ENCODE peak calls at places on chromosomes 4 and X, in five cellular contexts. One of them, this sample, is unnamed. For H3K4me1, the result is how much of the 10 kb centered on the place peaks cover.

GRCh38 chr4:73021634-73022033 is 47.9 kb downstream of the COX18 start:
- DNase-seq in ovary: no peak
- DNase-seq in cardiac muscle cell: peak
- DNase-seq in fibroblast of lung: peak
- DNase-seq in effector memory CD4-positive, alpha-beta T cell: no peak
- DNase-seq in this sample: no peak

GRCh38 chr4:81807386-81807785 is 335.7 kb upstream of the RASGEF1B start:
- DNase-seq in effector memory CD4-positive, alpha-beta T cell: no peak
- DNase-seq in fibroblast of lung: no peak
- DNase-seq in ovary: no peak
- DNase-seq in cardiac muscle cell: no peak
- DNase-seq in this sample: no peak

GRCh38 chrX:17580529-17581155 is 156.7 kb upstream of the SCML1 start:
- DNase-seq in ovary: peak
- DNase-seq in cardiac muscle cell: peak
- DNase-seq in fibroblast of lung: peak
- DNase-seq in effector memory CD4-positive, alpha-beta T cell: no peak
- DNase-seq in this sample: peak

GRCh38 chr4:105560488-105560887 is 8.1 kb downstream of the ARHGEF38 start:
- DNase-seq in effector memory CD4-positive, alpha-beta T cell: no peak
- DNase-seq in fibroblast of lung: peak
- DNase-seq in ovary: no peak
- DNase-seq in cardiac muscle cell: no peak
- DNase-seq in this sample: no peak

GRCh38 chr4:184439856-184440592 is 34.3 kb downstream of the IRF2 start:
- DNase-seq in cardiac muscle cell: peak
- DNase-seq in ovary: no peak
- DNase-seq in effector memory CD4-positive, alpha-beta T cell: no peak
- DNase-seq in fibroblast of lung: peak
- DNase-seq in this sample: no peak

GRCh38 chr4:40842318-40842717 is 92.6 kb downstream of the NSUN7 start:
- DNase-seq in effector memory CD4-positive, alpha-beta T cell: no peak
- DNase-seq in ovary: peak
- DNase-seq in fibroblast of lung: peak
- DNase-seq in cardiac muscle cell: no peak
- DNase-seq in this sample: peak

GRCh38 chr4:121764303-121764701 is 662 bp downstream of the SMIM43 start:
- DNase-seq in fibroblast of lung: no peak
- DNase-seq in effector memory CD4-positive, alpha-beta T cell: no peak
- DNase-seq in ovary: no peak
- DNase-seq in cardiac muscle cell: no peak
- DNase-seq in this sample: no peak

GRCh38 chr4:1293531-1293941 is 3.8 kb downstream of the MAEA start:
- DNase-seq in cardiac muscle cell: no peak
- DNase-seq in effector memory CD4-positive, alpha-beta T cell: no peak
- DNase-seq in fibroblast of lung: no peak
- DNase-seq in ovary: no peak
- DNase-seq in this sample: no peak

GRCh38 chr4:124713213-124713592 is 671 bp upstream of the ANKRD50 start:
- DNase-seq in effector memory CD4-positive, alpha-beta T cell: no peak
- DNase-seq in cardiac muscle cell: peak
- DNase-seq in ovary: peak
- DNase-seq in fibroblast of lung: peak
- DNase-seq in this sample: peak

GRCh38 chr4:122798101-122798500 is 28.5 kb upstream of the FGF2 start:
- DNase-seq in fibroblast of lung: peak
- DNase-seq in cardiac muscle cell: peak
- DNase-seq in effector memory CD4-positive, alpha-beta T cell: no peak
- DNase-seq in ovary: peak
- DNase-seq in this sample: peak

GRCh38 chr4:122796801-122797404 is 29.7 kb upstream of the FGF2 start:
- DNase-seq in ovary: no peak
- DNase-seq in effector memory CD4-positive, alpha-beta T cell: no peak
- DNase-seq in cardiac muscle cell: no peak
- DNase-seq in fibroblast of lung: peak
- DNase-seq in this sample: no peak

GRCh38 chr4:122797405-122798094 is 29.1 kb upstream of the FGF2 start:
- DNase-seq in effector memory CD4-positive, alpha-beta T cell: no peak
- DNase-seq in ovary: no peak
- DNase-seq in fibroblast of lung: no peak
- DNase-seq in cardiac muscle cell: no peak
- DNase-seq in this sample: no peak

GRCh38 chr4:122803788-122804208 is 22.8 kb upstream of the FGF2 start:
- DNase-seq in effector memory CD4-positive, alpha-beta T cell: no peak
- DNase-seq in ovary: no peak
- DNase-seq in cardiac muscle cell: peak
- DNase-seq in fibroblast of lung: no peak
- DNase-seq in this sample: no peak

GRCh38 chr4:122798917-122799316 is 27.7 kb upstream of the FGF2 start:
- DNase-seq in effector memory CD4-positive, alpha-beta T cell: no peak
- DNase-seq in ovary: no peak
- DNase-seq in fibroblast of lung: no peak
- DNase-seq in cardiac muscle cell: no peak
- DNase-seq in this sample: no peak
- H3K27ac ChIP-seq in effector memory CD4-positive, alpha-beta T cell: no peak
- H3K27ac ChIP-seq in ovary: no peak
- H3K27ac ChIP-seq in fibroblast of lung: peak
- H3K27ac ChIP-seq in cardiac muscle cell: no peak
- H3K27ac ChIP-seq in this sample: peak

DNA sequence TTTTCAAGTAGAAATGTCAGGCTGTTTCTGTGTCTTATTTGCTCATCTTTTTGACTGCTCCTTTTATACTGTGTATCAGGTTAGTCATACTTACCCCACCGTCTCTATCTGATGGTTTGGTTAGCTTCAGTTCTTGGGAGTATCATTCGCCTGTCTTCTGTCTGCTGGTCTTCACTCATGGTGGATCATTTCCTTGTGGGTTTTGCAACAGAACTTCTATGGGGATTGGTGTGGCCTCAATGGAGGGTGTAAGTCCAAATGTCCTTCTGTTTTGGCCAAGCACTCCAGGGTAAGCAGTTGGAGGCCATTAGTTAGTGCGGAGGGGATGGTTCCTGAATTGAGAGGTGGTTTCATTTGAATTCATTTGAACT is 7.2 kb downstream of the ABCD1 start:
- DNase-seq in ovary: no peak
- DNase-seq in cardiac muscle cell: no peak
- DNase-seq in fibroblast of lung: no peak
- DNase-seq in effector memory CD4-positive, alpha-beta T cell: no peak
- DNase-seq in this sample: no peak
- H3K4me1 ChIP-seq in ovary: under half
- H3K4me1 ChIP-seq in cardiac muscle cell: under half
- H3K4me1 ChIP-seq in fibroblast of lung: under half
- H3K4me1 ChIP-seq in effector memory CD4-positive, alpha-beta T cell: under half
- H3K4me1 ChIP-seq in this sample: under half

GRCh38 chr4:11427201-11427996 is 1.3 kb downstream of the HS3ST1 start:
- DNase-seq in fibroblast of lung: peak
- DNase-seq in ovary: no peak
- DNase-seq in cardiac muscle cell: no peak
- DNase-seq in effector memory CD4-positive, alpha-beta T cell: no peak
- DNase-seq in this sample: no peak
- H3K4me3 ChIP-seq in fibroblast of lung: no peak
- H3K4me3 ChIP-seq in ovary: peak
- H3K4me3 ChIP-seq in cardiac muscle cell: peak
- H3K4me3 ChIP-seq in effector memory CD4-positive, alpha-beta T cell: no peak
- H3K4me3 ChIP-seq in this sample: peak

GRCh38 chrX:124347242-124347641 is 879 bp downstream of the SH2D1A start:
- DNase-seq in fibroblast of lung: no peak
- DNase-seq in ovary: no peak
- DNase-seq in cardiac muscle cell: no peak
- DNase-seq in effector memory CD4-positive, alpha-beta T cell: no peak
- DNase-seq in this sample: no peak

GRCh38 chrX:124348152-124348551 is 1.8 kb downstream of the SH2D1A start:
- DNase-seq in effector memory CD4-positive, alpha-beta T cell: no peak
- DNase-seq in cardiac muscle cell: no peak
- DNase-seq in ovary: no peak
- DNase-seq in fibroblast of lung: no peak
- DNase-seq in this sample: no peak

GRCh38 chrX:124346877-124347241 is 496 bp downstream of the SH2D1A start:
- DNase-seq in cardiac muscle cell: no peak
- DNase-seq in effector memory CD4-positive, alpha-beta T cell: no peak
- DNase-seq in ovary: no peak
- DNase-seq in fibroblast of lung: no peak
- DNase-seq in this sample: no peak

GRCh38 chrX:124344246-124344645 is 2.1 kb upstream of the SH2D1A start:
- DNase-seq in cardiac muscle cell: no peak
- DNase-seq in ovary: no peak
- DNase-seq in fibroblast of lung: no peak
- DNase-seq in effector memory CD4-positive, alpha-beta T cell: no peak
- DNase-seq in this sample: no peak

GRCh38 chrX:124346064-124346876 is at the start of gene SH2D1A:
- DNase-seq in effector memory CD4-positive, alpha-beta T cell: peak
- DNase-seq in cardiac muscle cell: no peak
- DNase-seq in fibroblast of lung: no peak
- DNase-seq in ovary: no peak
- DNase-seq in this sample: no peak
- H3K27ac ChIP-seq in effector memory CD4-positive, alpha-beta T cell: peak
- H3K27ac ChIP-seq in cardiac muscle cell: no peak
- H3K27ac ChIP-seq in fibroblast of lung: no peak
- H3K27ac ChIP-seq in ovary: no peak
- H3K27ac ChIP-seq in this sample: no peak

GRCh38 chr4:168797738-168798375 is 212.2 kb downstream of the CBR4 start:
- DNase-seq in cardiac muscle cell: no peak
- DNase-seq in ovary: no peak
- DNase-seq in fibroblast of lung: no peak
- DNase-seq in effector memory CD4-positive, alpha-beta T cell: no peak
- DNase-seq in this sample: no peak
- H3K4me1 ChIP-seq in cardiac muscle cell: under half
- H3K4me1 ChIP-seq in ovary: under half
- H3K4me1 ChIP-seq in fibroblast of lung: under half
- H3K4me1 ChIP-seq in effector memory CD4-positive, alpha-beta T cell: under half
- H3K4me1 ChIP-seq in this sample: under half

DNA sequence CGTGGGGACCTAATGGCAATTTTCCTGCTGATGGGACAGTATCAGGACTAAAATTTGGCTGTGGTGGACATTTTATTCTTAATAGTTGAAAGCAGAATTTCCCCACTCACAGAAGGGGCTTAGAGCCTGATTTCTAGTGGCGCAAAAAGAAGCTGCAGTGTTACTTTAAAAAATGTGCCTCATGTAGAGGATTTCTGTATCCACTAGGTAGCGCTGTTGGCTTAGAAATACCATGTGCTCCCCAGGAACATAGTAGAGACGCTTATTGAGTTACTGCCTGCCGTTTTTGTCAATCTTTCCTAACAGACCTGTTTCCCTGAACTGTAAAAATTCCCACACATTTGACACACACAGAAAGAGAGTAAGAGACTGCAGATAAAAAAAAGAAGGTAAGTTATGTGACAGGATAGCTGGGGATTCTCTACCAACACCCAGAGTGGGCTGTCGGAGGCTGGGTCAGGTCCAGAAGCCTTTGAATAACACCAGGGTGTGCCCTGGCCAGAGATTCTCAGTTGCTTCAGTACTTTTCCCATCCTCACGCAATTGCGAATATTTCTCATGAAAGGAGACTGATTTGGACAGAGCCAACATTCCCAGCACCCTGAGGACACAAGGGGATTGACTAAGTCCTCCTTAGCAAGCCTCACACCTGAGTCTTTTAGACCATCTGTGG is 88.4 kb downstream of the ZXDA start:
- DNase-seq in fibroblast of lung: peak
- DNase-seq in ovary: peak
- DNase-seq in cardiac muscle cell: peak
- DNase-seq in effector memory CD4-positive, alpha-beta T cell: peak
- DNase-seq in this sample: peak
- H3K4me3 ChIP-seq in fibroblast of lung: no peak
- H3K4me3 ChIP-seq in ovary: no peak
- H3K4me3 ChIP-seq in cardiac muscle cell: no peak
- H3K4me3 ChIP-seq in effector memory CD4-positive, alpha-beta T cell: no peak
- H3K4me3 ChIP-seq in this sample: no peak

This sample was measured in testis.